ENCODE peak calls at places on chromosome 11, in four cellular contexts. A is activated effector memory CD4-positive, alpha-beta T cell treated with anti-CD3 and anti-CD28 coated beads, Interleukin-2, amount 50 U/mL, for 16 hours; O is uterus; Y is GM12891. L is an unnamed sample.
A peak's percentile ranks its signal among the peaks of the same experiment; 100 is the strongest.

GRCh38 chr11:8681837-8682218 is 637 bp downstream of the TRIM66 start:
- DNase-seq in A (no peak), O (no peak), Y (no peak), L (no peak)

GRCh38 chr11:58688779-58689503 is 42.8 kb downstream of the GLYAT start:
- DNase-seq in A (no peak), O (no peak), Y (no peak), L (no peak)

GRCh38 chr11:129323896-129324522 is 51.6 kb upstream of the BARX2 start:
- DNase-seq in A (no peak), O (no peak), Y (no peak), L (peak; percentile 43)

GRCh38 chr11:86737752-86738151 is 62.6 kb upstream of the PRSS23 start:
- DNase-seq in A (no peak), O (no peak), Y (no peak), L (no peak)

GRCh38 chr11:75527938-75528845 is 2.5 kb upstream of the GDPD5 start:
- DNase-seq in A (no peak), O (no peak), Y (no peak), L (no peak)

GRCh38 chr11:116376547-116376946 is 396.2 kb downstream of the BUD13 start:
- DNase-seq in A (no peak), O (no peak), Y (no peak), L (no peak)

GRCh38 chr11:85829172-85829571 is 18.2 kb upstream of the SYTL2 start:
- DNase-seq in A (no peak), O (no peak), Y (no peak), L (no peak)

GRCh38 chr11:99952816-99953215 is 734.3 kb upstream of the ARHGAP42 start:
- DNase-seq in A (no peak), O (no peak), Y (no peak), L (no peak)

GRCh38 chr11:97732011-97732632 is 1288.6 kb upstream of the CNTN5 start:
- DNase-seq in A (no peak), O (no peak), Y (no peak), L (no peak)

L was measured in heart left ventricle.